ENCODE peak calls at places on chromosomes 6 and 20, in ten cellular contexts. One of them, this sample, is unnamed.

GRCh38 chr20:51563597-51564332 is 21.2 kb upstream of the NFATC2 start:
- DNase-seq in iPS-NIHi11: peak
- DNase-seq in AG09309: peak
- DNase-seq in H4: peak
- DNase-seq in left cardiac atrium: peak
- DNase-seq in T-helper 1 cell: no peak
- DNase-seq in small intestine: peak
- DNase-seq in activated CD8-positive, alpha-beta memory T cell treated with anti-CD3 and anti-CD28 coated beads for 1 hour: no peak
- DNase-seq in HFFc6: peak
- DNase-seq in heart right ventricle: peak
- DNase-seq in this sample: peak

GRCh38 chr20:64108731-64109389 is 1.5 kb upstream of the NPBWR2 start:
- DNase-seq in iPS-NIHi11: no peak
- DNase-seq in AG09309: no peak
- DNase-seq in H4: no peak
- DNase-seq in left cardiac atrium: no peak
- DNase-seq in T-helper 1 cell: no peak
- DNase-seq in small intestine: no peak
- DNase-seq in activated CD8-positive, alpha-beta memory T cell treated with anti-CD3 and anti-CD28 coated beads for 1 hour: no peak
- DNase-seq in HFFc6: no peak
- DNase-seq in heart right ventricle: no peak
- DNase-seq in this sample: no peak

GRCh38 chr6:31620586-31621319 is at the start of gene PRRC2A:
- DNase-seq in iPS-NIHi11: peak
- DNase-seq in AG09309: no peak
- DNase-seq in H4: peak
- DNase-seq in left cardiac atrium: peak
- DNase-seq in T-helper 1 cell: peak
- DNase-seq in small intestine: peak
- DNase-seq in activated CD8-positive, alpha-beta memory T cell treated with anti-CD3 and anti-CD28 coated beads for 1 hour: peak
- DNase-seq in HFFc6: no peak
- DNase-seq in heart right ventricle: peak
- DNase-seq in this sample: peak

GRCh38 chr6:144898052-144898689 is 613.0 kb downstream of the UTRN start:
- DNase-seq in iPS-NIHi11: no peak
- DNase-seq in AG09309: peak
- DNase-seq in H4: peak
- DNase-seq in left cardiac atrium: no peak
- DNase-seq in T-helper 1 cell: no peak
- DNase-seq in small intestine: no peak
- DNase-seq in activated CD8-positive, alpha-beta memory T cell treated with anti-CD3 and anti-CD28 coated beads for 1 hour: no peak
- DNase-seq in HFFc6: peak
- DNase-seq in heart right ventricle: no peak
- DNase-seq in this sample: no peak

GRCh38 chr6:143401636-143402370 is 48.7 kb downstream of the ADAT2 start:
- DNase-seq in iPS-NIHi11: no peak
- DNase-seq in AG09309: no peak
- DNase-seq in H4: no peak
- DNase-seq in left cardiac atrium: no peak
- DNase-seq in T-helper 1 cell: no peak
- DNase-seq in small intestine: no peak
- DNase-seq in activated CD8-positive, alpha-beta memory T cell treated with anti-CD3 and anti-CD28 coated beads for 1 hour: no peak
- DNase-seq in HFFc6: no peak
- DNase-seq in heart right ventricle: no peak
- DNase-seq in this sample: no peak

GRCh38 chr6:20827798-20828197 is 293.5 kb downstream of the CDKAL1 start:
- DNase-seq in iPS-NIHi11: no peak
- DNase-seq in AG09309: peak
- DNase-seq in H4: peak
- DNase-seq in left cardiac atrium: no peak
- DNase-seq in T-helper 1 cell: no peak
- DNase-seq in small intestine: no peak
- DNase-seq in activated CD8-positive, alpha-beta memory T cell treated with anti-CD3 and anti-CD28 coated beads for 1 hour: no peak
- DNase-seq in HFFc6: peak
- DNase-seq in heart right ventricle: no peak
- DNase-seq in this sample: no peak

GRCh38 chr20:22495789-22496188 is 88.6 kb downstream of the FOXA2 start:
- DNase-seq in iPS-NIHi11: no peak
- DNase-seq in AG09309: no peak
- DNase-seq in H4: no peak
- DNase-seq in left cardiac atrium: no peak
- DNase-seq in T-helper 1 cell: no peak
- DNase-seq in small intestine: no peak
- DNase-seq in activated CD8-positive, alpha-beta memory T cell treated with anti-CD3 and anti-CD28 coated beads for 1 hour: no peak
- DNase-seq in HFFc6: no peak
- DNase-seq in heart right ventricle: no peak
- DNase-seq in this sample: no peak

GRCh38 chr20:52160805-52161204 is 30.8 kb downstream of the ZFP64 start:
- DNase-seq in iPS-NIHi11: no peak
- DNase-seq in AG09309: no peak
- DNase-seq in H4: no peak
- DNase-seq in left cardiac atrium: no peak
- DNase-seq in T-helper 1 cell: no peak
- DNase-seq in small intestine: peak
- DNase-seq in activated CD8-positive, alpha-beta memory T cell treated with anti-CD3 and anti-CD28 coated beads for 1 hour: no peak
- DNase-seq in HFFc6: no peak
- DNase-seq in heart right ventricle: no peak
- DNase-seq in this sample: no peak

GRCh38 chr20:50586531-50587232 is 76.5 kb downstream of the PTPN1 start:
- DNase-seq in iPS-NIHi11: no peak
- DNase-seq in AG09309: no peak
- DNase-seq in H4: no peak
- DNase-seq in left cardiac atrium: no peak
- DNase-seq in T-helper 1 cell: no peak
- DNase-seq in small intestine: no peak
- DNase-seq in activated CD8-positive, alpha-beta memory T cell treated with anti-CD3 and anti-CD28 coated beads for 1 hour: no peak
- DNase-seq in HFFc6: no peak
- DNase-seq in heart right ventricle: no peak
- DNase-seq in this sample: peak

GRCh38 chr6:126766820-126767219 is 351.7 kb upstream of the RSPO3 start:
- DNase-seq in iPS-NIHi11: no peak
- DNase-seq in AG09309: no peak
- DNase-seq in H4: no peak
- DNase-seq in left cardiac atrium: no peak
- DNase-seq in T-helper 1 cell: no peak
- DNase-seq in small intestine: no peak
- DNase-seq in activated CD8-positive, alpha-beta memory T cell treated with anti-CD3 and anti-CD28 coated beads for 1 hour: no peak
- DNase-seq in HFFc6: no peak
- DNase-seq in heart right ventricle: no peak
- DNase-seq in this sample: no peak

This sample was measured in H7.